ENCODE peak calls at places on chromosomes 3 and 15, in five cellular contexts. M is A549, D is K562, L is GM12878, X is HepG2. B is an unnamed sample.

GRCh38 chr3:36362216-36362615 is 18.1 kb upstream of the STAC start:
- DNase-seq in M (no peak), D (no peak), L (no peak), X (no peak), B (no peak)

GRCh38 chr15:78077053-78077859 is at the start of gene TBC1D2B:
- DNase-seq in M (peak), D (peak), L (no peak), X (no peak), B (peak)

GRCh38 chr15:91318976-91319714 is 219.1 kb downstream of the SV2B start:
- DNase-seq in M (no peak), D (no peak), L (no peak), X (no peak), B (no peak)

GRCh38 chr3:16849795-16850194 is 35.0 kb upstream of the PLCL2 start:
- DNase-seq in M (no peak), D (no peak), L (no peak), X (no peak), B (no peak)

GRCh38 chr3:52606373-52607085 is 70.1 kb downstream of the UQCC5 start:
- DNase-seq in M (peak), D (peak), L (no peak), X (peak), B (no peak)

GRCh38 chr15:88617031-88617722 is 4.0 kb upstream of the AEN start:
- DNase-seq in M (no peak), D (no peak), L (no peak), X (no peak), B (no peak)

GRCh38 chr15:77409259-77410156 is 10.4 kb downstream of the PEAK1 start:
- DNase-seq in M (no peak), D (no peak), L (peak), X (no peak), B (no peak)

GRCh38 chr3:155512175-155512866 is 218.8 kb upstream of the STRIT1 start:
- DNase-seq in M (no peak), D (no peak), L (no peak), X (peak), B (no peak)

GRCh38 chr3:171198781-171199472 is 172.4 kb upstream of the SLC2A2 start:
- DNase-seq in M (no peak), D (peak), L (no peak), X (no peak), B (no peak)

GRCh38 chr3:1766384-1766783 is 332.3 kb upstream of the CNTN4 start:
- DNase-seq in M (no peak), D (no peak), L (no peak), X (no peak), B (no peak)

GRCh38 chr3:23923786-23924185 is 6.9 kb downstream of the RPL15 start:
- DNase-seq in M (no peak), D (peak), L (no peak), X (no peak), B (no peak)

GRCh38 chr15:26624128-26624527 is 148.7 kb downstream of the GABRB3 start:
- DNase-seq in M (no peak), D (no peak), L (no peak), X (no peak), B (no peak)

GRCh38 chr3:31106204-31106603 is 211.7 kb upstream of the GADL1 start:
- DNase-seq in M (no peak), D (no peak), L (no peak), X (peak), B (no peak)

GRCh38 chr3:170814822-170815221 is 55.2 kb downstream of the RPL22L1 start:
- DNase-seq in M (no peak), D (no peak), L (no peak), X (no peak), B (no peak)

GRCh38 chr15:93173369-93173768 is 84.4 kb upstream of the RGMA start:
- DNase-seq in M (peak), D (no peak), L (no peak), X (no peak), B (no peak)

GRCh38 chr15:70111203-70112017 is 13.7 kb upstream of the TLE3 start:
- DNase-seq in M (peak), D (peak), L (no peak), X (no peak), B (peak)

GRCh38 chr3:99472385-99472784 is 166.0 kb upstream of the COL8A1 start:
- DNase-seq in M (no peak), D (no peak), L (no peak), X (no peak), B (no peak)

GRCh38 chr3:29334652-29335189 is 53.9 kb downstream of the RBMS3 start:
- DNase-seq in M (no peak), D (no peak), L (no peak), X (no peak), B (no peak)

GRCh38 chr3:149466192-149466591 is 8.3 kb upstream of the TM4SF4 start:
- DNase-seq in M (peak), D (no peak), L (no peak), X (no peak), B (no peak)

GRCh38 chr15:58346361-58346760 is 85.4 kb upstream of the LIPC start:
- DNase-seq in M (peak), D (no peak), L (no peak), X (no peak), B (no peak)

GRCh38 chr3:133527306-133527705 is 46.2 kb upstream of the CDV3 start:
- DNase-seq in M (no peak), D (no peak), L (no peak), X (no peak), B (no peak)
- TF ChIP-seq EP300 in M (no peak), D (no peak), L (no peak), X (no peak), B (no peak)

GRCh38 chr15:61556037-61556648 is 327.0 kb upstream of the RORA start:
- DNase-seq in M (no peak), D (no peak), L (no peak), X (peak), B (no peak)
- TF ChIP-seq SMC3 in M (no peak), D (no peak), L (no peak), X (no peak), B (no peak)

DNA sequence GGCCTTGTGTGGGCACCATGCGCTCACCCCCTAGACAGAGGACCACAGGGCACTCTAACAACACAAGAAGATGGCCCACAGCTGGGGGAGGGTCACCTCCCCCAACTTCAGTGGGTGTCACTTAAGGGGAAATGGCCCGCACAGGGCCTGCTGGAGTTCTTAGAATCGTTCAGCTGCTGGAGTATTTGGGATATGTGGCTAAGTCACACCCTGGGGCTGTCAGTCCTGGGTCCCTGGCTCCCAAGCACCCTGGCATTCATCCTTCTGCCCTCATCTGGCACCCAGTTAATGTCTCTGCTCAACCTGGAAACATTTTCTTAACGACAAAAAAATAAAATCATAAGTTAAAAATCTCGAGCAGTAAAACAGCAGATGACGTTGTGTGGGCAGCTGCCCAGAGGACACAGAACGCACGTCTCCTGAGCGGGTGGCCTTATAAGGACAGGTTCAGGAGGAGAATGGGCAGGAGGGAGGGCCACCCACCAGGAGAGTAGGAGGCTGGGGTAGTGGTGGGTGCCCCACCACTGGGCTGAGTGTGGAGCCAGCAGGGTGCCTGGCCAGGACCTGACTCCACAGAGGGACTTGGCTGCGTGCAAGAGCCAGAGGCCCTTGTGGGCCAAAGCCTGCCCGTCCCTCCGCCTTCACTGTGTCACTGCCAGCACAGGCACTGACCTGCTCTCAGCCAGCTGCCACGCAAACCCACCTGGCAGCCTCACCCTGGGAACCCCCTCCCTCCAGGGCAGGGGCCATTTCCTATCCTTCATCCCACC is 11.5 kb downstream of the KBTBD13 start:
- DNase-seq in M (no peak), D (no peak), L (no peak), X (no peak), B (no peak)
- TF ChIP-seq EP300 in M (no peak), D (no peak), L (no peak), X (no peak), B (no peak)

GRCh38 chr3:133040696-133041523 is 2.7 kb downstream of the TMEM108 start:
- DNase-seq in M (peak), D (peak), L (peak), X (peak), B (peak)

GRCh38 chr3:133041524-133041829 is 3.3 kb downstream of the TMEM108 start:
- DNase-seq in M (no peak), D (no peak), L (no peak), X (no peak), B (no peak)

GRCh38 chr3:133038089-133038730 is at the start of gene TMEM108:
- DNase-seq in M (peak), D (peak), L (no peak), X (no peak), B (peak)

GRCh38 chr3:133038731-133039398 is 674 bp downstream of the TMEM108 start:
- DNase-seq in M (no peak), D (peak), L (no peak), X (no peak), B (peak)

DNA sequence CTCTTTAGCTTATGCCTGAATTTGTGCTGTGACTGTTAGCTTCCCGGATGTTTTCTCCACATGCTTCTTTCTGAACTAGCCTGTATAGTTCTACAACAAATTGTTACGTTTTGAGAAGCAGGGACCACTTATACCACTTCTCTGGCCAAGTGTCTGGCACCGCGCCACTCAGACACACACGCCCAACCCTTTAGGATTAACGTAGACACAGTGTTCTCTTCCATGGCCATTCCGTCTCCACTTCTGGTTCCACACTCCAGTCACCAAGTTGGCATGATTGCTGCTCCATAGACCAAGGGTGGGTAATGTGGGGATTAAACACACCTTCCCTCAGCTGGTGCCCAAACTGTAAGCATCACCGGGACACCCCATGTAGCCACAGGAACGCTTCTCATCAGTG is 751 bp upstream of the TMEM108 start:
- DNase-seq in M (no peak), D (no peak), L (no peak), X (no peak), B (no peak)
- TF ChIP-seq SMC3 in M (no peak), D (no peak), L (no peak), X (no peak), B (no peak)

DNA sequence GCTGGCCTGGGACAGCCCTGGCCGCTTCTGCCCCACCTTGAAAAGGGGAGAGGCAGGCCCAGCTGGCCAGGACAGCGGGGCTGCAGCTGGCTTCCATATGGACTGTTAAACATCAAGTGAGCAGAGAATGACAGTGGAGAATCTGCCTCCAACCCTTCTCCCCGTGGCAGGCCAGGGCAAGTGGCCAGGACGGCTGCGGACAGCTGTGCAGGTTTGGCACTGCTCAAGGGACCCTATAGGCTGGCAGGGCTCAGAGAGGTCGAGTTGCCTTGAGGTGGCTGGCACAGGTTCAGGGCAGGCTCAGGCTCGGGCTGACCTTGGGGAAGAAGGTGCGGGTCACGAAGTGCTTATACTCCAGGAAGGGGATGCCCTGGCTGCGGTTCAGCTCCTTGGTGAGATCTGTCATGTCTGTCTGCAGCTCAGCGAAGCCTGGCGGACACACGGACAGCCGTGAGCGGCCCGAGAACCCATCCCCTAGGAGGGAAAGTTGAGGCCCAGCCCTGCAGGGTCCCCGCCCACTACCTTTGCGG is 24.3 kb downstream of the H1-8 start:
- DNase-seq in M (no peak), D (no peak), L (no peak), X (no peak), B (peak)
- TF ChIP-seq EP300 in M (no peak), D (no peak), L (no peak), X (no peak), B (no peak)

GRCh38 chr3:174767853-174768382 is 91.2 kb upstream of the NAALADL2 start:
- DNase-seq in M (peak), D (no peak), L (no peak), X (no peak), B (no peak)

GRCh38 chr3:174769171-174769570 is 90.0 kb upstream of the NAALADL2 start:
- DNase-seq in M (no peak), D (no peak), L (no peak), X (no peak), B (no peak)

DNA sequence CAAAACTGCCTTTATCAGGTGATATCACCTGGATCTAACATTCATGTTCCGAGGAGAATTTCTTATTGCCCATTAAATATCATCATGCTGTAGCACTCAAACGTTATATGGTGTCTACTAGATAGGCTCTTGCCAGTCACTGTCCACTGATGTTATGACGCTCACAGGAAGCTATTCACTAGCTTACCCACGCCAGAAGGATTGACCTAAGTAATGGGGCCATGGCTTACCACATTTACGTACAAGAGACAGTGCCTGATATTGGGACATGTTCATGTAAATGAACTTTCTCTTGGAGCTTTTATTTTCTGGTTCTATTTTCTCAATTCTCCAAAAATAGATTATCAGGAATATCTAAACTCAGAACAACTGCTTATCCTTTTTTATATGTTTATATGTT is 91.7 kb upstream of the NAALADL2 start:
- DNase-seq in M (peak), D (no peak), L (no peak), X (no peak), B (no peak)
- TF ChIP-seq SMC3 in M (no peak), D (no peak), L (no peak), X (no peak), B (no peak)

DNA sequence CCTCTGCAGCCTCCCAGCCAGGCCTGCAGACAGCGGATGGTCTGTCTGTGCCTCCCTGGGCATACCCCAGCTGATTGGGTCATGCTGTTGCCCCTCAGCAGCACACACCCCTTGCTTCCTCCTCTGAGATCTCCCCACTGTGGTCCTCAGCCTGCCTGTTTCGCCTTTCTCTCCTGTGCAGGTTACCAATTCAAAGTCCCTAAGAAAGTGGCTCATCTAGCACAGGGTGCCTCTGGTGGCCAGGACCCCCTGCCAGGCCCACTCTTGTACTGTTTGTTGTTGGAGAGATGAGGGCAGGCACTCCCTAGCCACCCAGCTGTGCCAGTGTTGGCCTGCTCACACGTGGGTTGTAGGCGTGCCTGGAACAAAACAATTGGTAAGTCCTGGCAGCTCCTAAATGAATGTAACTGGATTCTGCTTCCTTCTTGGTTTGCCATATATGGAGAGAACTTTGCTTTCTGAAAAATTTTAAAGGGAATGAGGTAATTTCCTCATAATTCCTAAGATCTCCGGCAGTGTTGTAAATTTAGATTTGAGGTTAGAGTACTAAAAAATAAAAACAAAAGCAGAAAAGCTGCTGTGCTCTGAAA is 213.2 kb upstream of the IL12A start:
- DNase-seq in M (no peak), D (no peak), L (no peak), X (no peak), B (peak)
- TF ChIP-seq EP300 in M (no peak), D (no peak), L (no peak), X (no peak), B (no peak)